ENCODE peak calls at places on chromosomes 1 and 21, in five cellular contexts. S is Right ventricle myocardium superior, E is NCI-H748 treated with DMSO at 0.1 percent for 48 hours, P is GM23248, I is esophagus muscularis mucosa. T is an unnamed sample.

GRCh38 chr1:11198257-11198656 is 9.1 kb downstream of the ANGPTL7 start:
- DNase-seq in S (no peak), E (no peak), P (no peak), I (no peak), T (no peak)

GRCh38 chr1:159580340-159580739 is 7.3 kb upstream of the APCS start:
- DNase-seq in S (no peak), E (no peak), P (no peak), I (no peak), T (no peak)

GRCh38 chr1:198220428-198220827 is 63.6 kb downstream of the NEK7 start:
- DNase-seq in S (no peak), E (no peak), P (peak), I (no peak), T (no peak)

GRCh38 chr1:16183157-16183556 is 27.3 kb upstream of the EPHA2 start:
- DNase-seq in S (no peak), E (no peak), P (peak), I (no peak), T (no peak)

GRCh38 chr1:17932164-17932563 is 175.4 kb upstream of the IGSF21 start:
- DNase-seq in S (no peak), E (no peak), P (no peak), I (no peak), T (no peak)

GRCh38 chr1:170533331-170533730 is 1.4 kb downstream of the GORAB start:
- DNase-seq in S (no peak), E (no peak), P (peak), I (no peak), T (no peak)

GRCh38 chr1:28966617-28967016 is 52.2 kb downstream of the EPB41 start:
- DNase-seq in S (no peak), E (no peak), P (no peak), I (no peak), T (no peak)

GRCh38 chr21:35743571-35743970 is 316.8 kb downstream of the SETD4 start:
- DNase-seq in S (no peak), E (no peak), P (peak), I (no peak), T (no peak)

GRCh38 chr1:243642936-243643335 is 207.1 kb downstream of the AKT3 start:
- DNase-seq in S (no peak), E (no peak), P (peak), I (no peak), T (no peak)

GRCh38 chr1:20219991-20220390 is 33.7 kb upstream of the PLA2G2C start:
- DNase-seq in S (no peak), E (no peak), P (no peak), I (no peak), T (no peak)

GRCh38 chr21:41600556-41600955 is 92.6 kb upstream of the TMPRSS2 start:
- DNase-seq in S (no peak), E (no peak), P (no peak), I (no peak), T (no peak)

GRCh38 chr1:9700340-9700739 is 48.8 kb downstream of the PIK3CD start:
- DNase-seq in S (peak), E (no peak), P (peak), I (no peak), T (no peak)

GRCh38 chr1:150056407-150056806 is 11.2 kb upstream of the VPS45 start:
- DNase-seq in S (no peak), E (no peak), P (no peak), I (no peak), T (no peak)

GRCh38 chr1:46072975-46073374 is 59.5 kb downstream of the PIK3R3 start:
- DNase-seq in S (no peak), E (no peak), P (peak), I (no peak), T (no peak)

GRCh38 chr1:2049517-2050481 is at the start of gene PRKCZ:
- DNase-seq in S (peak), E (peak), P (peak), I (no peak), T (peak)

GRCh38 chr1:234260578-234260977 is 112.7 kb upstream of the COA6 start:
- DNase-seq in S (no peak), E (no peak), P (peak), I (no peak), T (no peak)

GRCh38 chr1:65762081-65762862 is 30.4 kb upstream of the PDE4B start:
- DNase-seq in S (no peak), E (no peak), P (peak), I (no peak), T (no peak)

GRCh38 chr1:205124726-205125125 is 2.9 kb upstream of the RBBP5 start:
- DNase-seq in S (no peak), E (no peak), P (no peak), I (no peak), T (no peak)

GRCh38 chr1:227947425-227947677 is 381 bp downstream of the WNT9A start:
- DNase-seq in S (no peak), E (no peak), P (peak), I (no peak), T (peak)

GRCh38 chr1:97783762-97784161 is 137.1 kb downstream of the DPYD start:
- DNase-seq in S (no peak), E (no peak), P (no peak), I (no peak), T (no peak)

GRCh38 chr21:30340714-30341573 is 3.5 kb upstream of the KRTAP27-1 start:
- DNase-seq in S (peak), E (no peak), P (peak), I (no peak), T (peak)

GRCh38 chr1:117467336-117467735 is 100.1 kb downstream of the MAN1A2 start:
- DNase-seq in S (no peak), E (no peak), P (peak), I (no peak), T (no peak)

GRCh38 chr1:170714163-170714562 is 50.2 kb downstream of the PRRX1 start:
- DNase-seq in S (no peak), E (no peak), P (no peak), I (no peak), T (no peak)

GRCh38 chr1:21781971-21782867 is 730 bp downstream of the USP48 start:
- DNase-seq in S (no peak), E (peak), P (peak), I (peak), T (no peak)

GRCh38 chr21:15029077-15029476 is 35.7 kb downstream of the NRIP1 start:
- DNase-seq in S (no peak), E (no peak), P (no peak), I (no peak), T (no peak)

GRCh38 chr1:17229379-17229778 is 19.5 kb upstream of the PADI3 start:
- DNase-seq in S (no peak), E (no peak), P (no peak), I (no peak), T (no peak)

GRCh38 chr1:223776075-223776814 is 63.9 kb downstream of the CAPN2 start:
- DNase-seq in S (no peak), E (no peak), P (peak), I (no peak), T (no peak)

GRCh38 chr1:4825841-4826450 is 171.5 kb downstream of the AJAP1 start:
- DNase-seq in S (no peak), E (peak), P (no peak), I (peak), T (peak)

GRCh38 chr1:52662645-52663313 is 29.8 kb downstream of the SHISAL2A start:
- DNase-seq in S (no peak), E (no peak), P (peak), I (no peak), T (peak)

GRCh38 chr1:212588137-212588510 is 20.4 kb upstream of the ATF3 start:
- DNase-seq in S (no peak), E (no peak), P (no peak), I (peak), T (no peak)

GRCh38 chr1:203612932-203613682 is 13.5 kb upstream of the ATP2B4 start:
- DNase-seq in S (no peak), E (no peak), P (no peak), I (no peak), T (no peak)

T was measured in ELF-1.